ENCODE peak calls at places on chromosomes 2 and 18, in seven cellular contexts. J is gastrocnemius medialis, K is GM12865, P is A549, X is left ventricle myocardium inferior, G is right lobe of liver, W is fibroblast of mammary gland. L is an unnamed sample.

GRCh38 chr2:238754259-238754658 is 93.6 kb upstream of the TWIST2 start:
- DNase-seq in J (no peak), K (no peak), P (no peak), X (no peak), G (no peak), W (peak; percentile 15), L (no peak)

GRCh38 chr2:162509288-162509968 is 165.5 kb downstream of the GCA start:
- DNase-seq in J (no peak), K (no peak), P (no peak), X (no peak), G (no peak), W (no peak), L (no peak)

GRCh38 chr2:33322099-33322498 is 154.3 kb upstream of the RASGRP3 start:
- DNase-seq in J (peak; percentile 13), K (no peak), P (no peak), X (no peak), G (no peak), W (peak; percentile 98), L (no peak)

GRCh38 chr2:73176205-73176880 is 26.0 kb upstream of the NOTO start:
- DNase-seq in J (no peak), K (peak; percentile 35), P (no peak), X (peak; percentile 23), G (no peak), W (no peak), L (no peak)

GRCh38 chr2:203344667-203345066 is 16.5 kb downstream of the ABI2 start:
- DNase-seq in J (no peak), K (no peak), P (no peak), X (no peak), G (no peak), W (no peak), L (no peak)

GRCh38 chr2:10054424-10054823 is 11.1 kb downstream of the KLF11 start:
- DNase-seq in J (no peak), K (no peak), P (no peak), X (no peak), G (no peak), W (no peak), L (no peak)

GRCh38 chr2:223995569-223995968 is 38.3 kb downstream of the MRPL44 start:
- DNase-seq in J (no peak), K (no peak), P (no peak), X (no peak), G (no peak), W (peak; percentile 58), L (no peak)

GRCh38 chr2:171210864-171211431 is 50.3 kb upstream of the TLK1 start:
- DNase-seq in J (no peak), K (peak; percentile 66), P (no peak), X (no peak), G (no peak), W (no peak), L (no peak)

GRCh38 chr18:53682796-53683195 is 541.7 kb downstream of the MBD2 start:
- DNase-seq in J (no peak), K (no peak), P (no peak), X (no peak), G (no peak), W (no peak), L (no peak)

GRCh38 chr2:214699236-214699635 is 110.2 kb downstream of the BARD1 start:
- DNase-seq in J (no peak), K (no peak), P (no peak), X (no peak), G (no peak), W (no peak), L (no peak)

GRCh38 chr2:177147093-177147694 is 65.4 kb upstream of the HNRNPA3 start:
- DNase-seq in J (no peak), K (peak; percentile 72), P (peak; percentile 51), X (no peak), G (no peak), W (peak; percentile 76), L (peak; percentile 43)

GRCh38 chr2:226772389-226773179 is 27.0 kb downstream of the IRS1 start:
- DNase-seq in J (no peak), K (peak; percentile 88), P (no peak), X (no peak), G (no peak), W (no peak), L (no peak)

GRCh38 chr2:222038086-222038802 is 260.6 kb downstream of the PAX3 start:
- DNase-seq in J (no peak), K (no peak), P (no peak), X (no peak), G (no peak), W (peak; percentile 64), L (no peak)

GRCh38 chr2:11784747-11785610 is 38.5 kb downstream of the LPIN1 start:
- DNase-seq in J (no peak), K (peak; percentile 22), P (peak; percentile 65), X (no peak), G (no peak), W (peak; percentile 27), L (no peak)

GRCh38 chr18:55790296-55790695 is 202.3 kb upstream of the TCF4 start:
- DNase-seq in J (no peak), K (no peak), P (peak; percentile 4), X (no peak), G (no peak), W (peak; percentile 82), L (peak; percentile 55)

GRCh38 chr2:112710956-112711355 is 9.9 kb upstream of the NT5DC4 start:
- DNase-seq in J (no peak), K (no peak), P (no peak), X (no peak), G (peak; percentile 36), W (no peak), L (no peak)

GRCh38 chr2:168661404-168661869 is 141.0 kb upstream of the NOSTRIN start:
- DNase-seq in J (no peak), K (no peak), P (no peak), X (no peak), G (no peak), W (no peak), L (no peak)

GRCh38 chr2:230602562-230603230 is 109.9 kb upstream of the CAB39 start:
- DNase-seq in J (no peak), K (peak; percentile 95), P (no peak), X (no peak), G (no peak), W (no peak), L (no peak)

GRCh38 chr18:68837665-68838390 is 39.9 kb downstream of the CCDC102B start:
- DNase-seq in J (no peak), K (no peak), P (no peak), X (no peak), G (no peak), W (peak; percentile 75), L (peak; percentile 79)

GRCh38 chr2:42799881-42800280 is 7.5 kb upstream of the HAAO start:
- DNase-seq in J (no peak), K (no peak), P (no peak), X (no peak), G (no peak), W (no peak), L (no peak)

GRCh38 chr2:223062304-223062845 is 10.4 kb downstream of the KCNE4 start:
- DNase-seq in J (no peak), K (no peak), P (no peak), X (no peak), G (no peak), W (peak; percentile 75), L (no peak)

GRCh38 chr18:41576643-41577042 is 378.4 kb upstream of the PIK3C3 start:
- DNase-seq in J (no peak), K (no peak), P (no peak), X (no peak), G (no peak), W (no peak), L (no peak)

GRCh38 chr2:42339191-42339912 is 21.7 kb downstream of the COX7A2L start:
- DNase-seq in J (no peak), K (no peak), P (no peak), X (no peak), G (no peak), W (no peak), L (no peak)

DNA sequence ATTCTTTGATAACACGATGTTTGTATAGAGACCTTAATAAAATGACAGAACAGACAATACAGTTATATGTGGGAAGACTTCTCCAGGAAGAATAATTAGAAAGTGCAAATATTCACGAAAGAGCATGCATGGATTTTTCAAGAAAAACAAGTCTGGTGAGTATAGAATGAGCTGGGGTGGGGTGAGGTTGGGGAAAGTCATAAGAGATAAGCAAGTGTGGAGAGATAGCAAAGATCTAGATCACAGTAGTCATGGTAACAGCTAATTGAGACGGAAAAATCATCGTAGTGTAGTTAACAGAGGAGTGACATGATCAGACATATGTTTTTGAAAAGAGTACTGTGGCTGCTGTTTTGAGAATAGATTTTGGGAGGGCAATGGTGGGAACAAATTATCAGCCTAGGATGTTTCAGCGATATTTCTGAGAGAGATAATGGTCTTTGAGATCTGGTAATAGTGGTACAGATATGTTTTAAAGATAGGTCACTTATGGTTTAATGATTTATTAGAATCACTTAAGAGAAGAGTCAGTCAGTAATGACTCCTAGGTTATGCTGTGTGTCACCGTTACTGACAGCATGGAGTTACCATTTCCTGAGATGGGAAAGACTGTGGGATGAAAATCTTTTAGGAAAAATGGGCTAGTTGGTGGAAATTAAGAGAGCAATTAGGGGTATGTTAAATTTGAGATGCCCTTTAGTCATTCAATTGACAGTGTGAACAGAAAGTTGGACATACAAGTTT is 248.5 kb upstream of the SLC8A1 start:
- DNase-seq in J (no peak), K (no peak), P (no peak), X (no peak), G (no peak), W (no peak), L (no peak)
- H3K4me3 ChIP-seq in J (no peak overlapping the region), K (no peak overlapping the region), P (no peak overlapping the region), X (no peak overlapping the region), G (no peak overlapping the region), W (no peak overlapping the region), L (no peak overlapping the region)

GRCh38 chr2:38345323-38346038 is 31.6 kb downstream of the ATL2 start:
- DNase-seq in J (no peak), K (no peak), P (no peak), X (no peak), G (no peak), W (no peak), L (no peak)
- TF ChIP-seq CTCF in J (no peak), K (no peak), P (no peak), X (no peak), G (no peak), W (no peak), L (no peak)

DNA sequence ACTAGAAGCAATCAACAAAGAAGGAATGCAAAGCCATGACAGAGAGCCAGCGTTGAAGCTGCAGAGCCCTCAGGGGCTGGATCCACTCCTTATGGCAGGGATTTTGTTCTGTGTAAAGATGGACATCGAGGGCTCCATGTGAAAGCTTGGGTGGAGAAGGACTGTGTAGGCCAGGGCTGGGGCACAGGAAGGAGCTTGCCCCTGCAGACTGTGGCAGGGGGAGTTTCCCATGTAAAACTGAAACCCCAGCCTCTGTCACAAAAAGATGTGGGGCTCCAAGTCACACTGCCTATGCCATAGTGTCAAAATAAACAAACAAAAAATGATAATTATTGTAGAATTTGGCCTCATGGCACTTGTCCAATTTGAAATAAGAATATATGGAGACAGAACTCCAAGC is 408.7 kb upstream of the HS6ST1 start:
- DNase-seq in J (no peak), K (peak; percentile 64), P (no peak), X (no peak), G (no peak), W (no peak), L (no peak)
- H3K4me3 ChIP-seq in J (no peak overlapping the region), K (no peak overlapping the region), P (no peak overlapping the region), X (no peak overlapping the region), G (no peak overlapping the region), W (no peak overlapping the region), L (no peak overlapping the region)

DNA sequence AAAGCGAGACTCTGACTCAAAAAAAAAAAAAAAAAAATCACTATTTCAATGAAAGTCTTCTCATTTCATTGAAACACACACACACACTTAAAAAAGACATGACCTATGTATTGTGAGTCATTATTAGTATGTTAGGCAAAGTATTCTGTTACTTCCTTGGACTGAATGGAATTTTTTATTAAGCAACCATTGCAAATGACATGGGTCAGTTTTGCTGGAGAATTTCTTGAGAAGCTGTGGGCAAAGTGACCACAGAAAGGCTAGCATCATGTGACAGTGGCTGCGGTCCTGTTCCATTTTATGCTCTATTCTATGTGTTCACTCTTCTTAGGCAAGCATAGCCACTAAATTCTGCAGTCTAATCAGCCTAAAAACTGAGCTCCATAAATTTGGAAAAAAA is 695.7 kb downstream of the TDRD15 start:
- DNase-seq in J (no peak), K (no peak), P (no peak), X (no peak), G (no peak), W (peak; percentile 35), L (no peak)
- TF ChIP-seq CTCF in J (no peak), K (no peak), P (no peak), X (no peak), G (no peak), W (no peak), L (no peak)